ENCODE peak calls at places on chromosome 12, in four cellular contexts. Y is DND-41, N is transverse colon, D is MCF 10A. G is an unnamed sample.

GRCh38 chr12:91394903-91395302 is 212.3 kb upstream of the DCN start:
- DNase-seq in N (no peak), D (no peak), Y (no peak), G (no peak)

GRCh38 chr12:108523365-108523764 is 8.3 kb downstream of the FICD start:
- DNase-seq in D (no peak), N (no peak), Y (no peak), G (no peak)

GRCh38 chr12:121964813-121965643 is 46.6 kb downstream of the CFAP251 start:
- DNase-seq in Y (no peak), N (no peak), D (peak; percentile 20), G (no peak)

GRCh38 chr12:13452955-13453570 is 256.5 kb downstream of the EMP1 start:
- DNase-seq in D (no peak), Y (no peak), N (no peak), G (no peak)

GRCh38 chr12:106282457-106283097 is 20.0 kb upstream of the TCP11L2 start:
- DNase-seq in N (peak; percentile 57), Y (peak; percentile 18), D (peak; percentile 83), G (peak; percentile 63)

GRCh38 chr12:20367731-20368652 is at the start of gene PDE3A:
- DNase-seq in N (peak; percentile 76), Y (no peak), D (no peak), G (peak; percentile 76)

GRCh38 chr12:1799882-1800645 is 20.3 kb upstream of the LRTM2 start:
- DNase-seq in D (no peak), N (no peak), Y (no peak), G (no peak)

GRCh38 chr12:92829683-92830282 is 99.3 kb downstream of the EEA1 start:
- DNase-seq in D (no peak), Y (no peak), N (no peak), G (no peak)

GRCh38 chr12:31756977-31757420 is 28.2 kb upstream of the AMN1 start:
- DNase-seq in Y (no peak), D (peak; percentile 44), N (peak; percentile 66), G (peak; percentile 59)

GRCh38 chr12:43737646-43738045 is 20.9 kb downstream of the PUS7L start:
- DNase-seq in N (no peak), Y (no peak), D (no peak), G (no peak)

GRCh38 chr12:68932701-68933563 is at the start of gene CPM:
- DNase-seq in D (peak; percentile 31), Y (no peak), N (peak; percentile 85), G (peak; percentile 84)

GRCh38 chr12:106144847-106145246 is 6.1 kb upstream of the NUAK1 start:
- DNase-seq in Y (no peak), N (no peak), D (no peak), G (no peak)

GRCh38 chr12:89348894-89349669 is 3.2 kb downstream of the DUSP6 start:
- DNase-seq in D (no peak), N (no peak), Y (peak; percentile 57), G (no peak)

GRCh38 chr12:89101440-89101839 is 250.9 kb downstream of the DUSP6 start:
- DNase-seq in Y (peak; percentile 68), N (no peak), D (no peak), G (no peak)

GRCh38 chr12:45468751-45469615 is 253.1 kb downstream of the ANO6 start:
- DNase-seq in N (no peak), D (no peak), Y (no peak), G (no peak)

GRCh38 chr12:59615392-59616165 is 19.8 kb downstream of the SLC16A7 start:
- DNase-seq in D (no peak), N (no peak), Y (no peak), G (no peak)

GRCh38 chr12:132156145-132156709 is 12.0 kb downstream of the NOC4L start:
- DNase-seq in N (no peak), Y (no peak), D (no peak), G (no peak)

GRCh38 chr12:50185975-50186663 is 18.9 kb upstream of the CERS5 start:
- DNase-seq in D (peak; percentile 22), N (no peak), Y (no peak), G (no peak)

GRCh38 chr12:11812558-11813421 is 163.3 kb downstream of the ETV6 start:
- DNase-seq in D (no peak), N (peak; percentile 50), Y (peak; percentile 81), G (peak; percentile 42)
- TF ChIP-seq CTCF in D (no peak), N (peak; percentile 34), Y (peak; percentile 62), G (no peak)

DNA sequence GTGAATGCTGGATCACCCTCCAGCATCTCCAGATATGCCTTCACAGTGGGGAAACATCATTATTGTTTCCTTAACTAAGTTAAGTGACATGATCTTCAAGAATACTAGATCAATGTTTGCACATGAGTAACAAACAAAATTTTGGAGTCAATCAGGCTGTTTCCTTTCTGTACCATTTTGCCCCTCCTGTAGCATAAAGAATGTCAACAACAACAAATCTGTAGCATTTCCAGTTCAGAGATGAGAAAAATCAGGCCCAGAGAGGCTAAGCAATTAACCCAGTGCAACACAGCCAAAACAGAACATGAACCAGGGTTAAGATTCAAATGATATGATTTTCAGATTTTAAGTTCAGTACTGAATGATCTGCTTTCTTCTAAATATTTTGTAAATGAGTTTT is 31.7 kb downstream of the SRRM4 start:
- DNase-seq in Y (no peak), N (no peak), D (no peak), G (no peak)
- TF ChIP-seq CTCF in Y (no peak), N (no peak), D (no peak), G (no peak)

GRCh38 chr12:107317751-107318553 is 224.6 kb upstream of the CRY1 start:
- DNase-seq in N (peak; percentile 85), Y (peak; percentile 59), D (peak; percentile 92), G (peak; percentile 92)
- TF ChIP-seq CTCF in N (peak; percentile 35), Y (peak; percentile 8), D (peak; percentile 14), G (peak; percentile 63)

GRCh38 chr12:113796086-113796827 is 169.9 kb downstream of the RBM19 start:
- DNase-seq in Y (no peak), N (no peak), D (no peak), G (no peak)

GRCh38 chr12:113793250-113793649 is 172.9 kb downstream of the RBM19 start:
- DNase-seq in D (no peak), Y (no peak), N (no peak), G (no peak)

GRCh38 chr12:113792450-113792849 is 173.7 kb downstream of the RBM19 start:
- DNase-seq in D (no peak), Y (no peak), N (no peak), G (no peak)

GRCh38 chr12:113796852-113797534 is 169.1 kb downstream of the RBM19 start:
- DNase-seq in Y (no peak), D (no peak), N (no peak), G (no peak)

GRCh38 chr12:113794774-113795173 is 171.4 kb downstream of the RBM19 start:
- DNase-seq in Y (no peak), N (no peak), D (no peak), G (no peak)
- TF ChIP-seq CTCF in Y (no peak), N (no peak), D (no peak), G (no peak)

DNA sequence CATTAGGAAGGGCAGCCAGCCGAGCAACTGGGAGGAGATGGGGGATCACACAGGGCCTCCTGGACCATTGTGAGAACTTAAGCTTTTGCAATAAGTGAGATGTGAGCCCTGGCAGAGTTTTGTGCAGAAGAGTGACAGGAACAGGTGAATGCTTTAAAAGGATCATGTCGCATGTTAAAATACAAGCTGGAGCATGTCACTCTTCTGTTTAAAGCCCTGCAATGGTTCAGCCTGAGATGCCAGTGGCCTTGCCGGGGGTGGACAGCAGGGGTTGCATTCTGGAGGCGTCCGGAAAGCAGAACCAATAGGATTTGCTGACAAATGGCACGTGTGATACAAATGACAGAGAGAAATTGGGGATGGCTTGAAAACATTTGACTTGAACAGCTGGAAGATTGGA is 137.5 kb upstream of the RFLNA start:
- DNase-seq in D (no peak), Y (no peak), N (no peak), G (no peak)
- TF ChIP-seq CTCF in D (no peak), Y (no peak), N (no peak), G (no peak)

GRCh38 chr12:15208140-15208539 is 13.1 kb downstream of the RERG start:
- DNase-seq in D (peak; percentile 72), N (no peak), Y (no peak), G (peak; percentile 4)
- TF ChIP-seq CTCF in D (peak; percentile 35), N (no peak), Y (no peak), G (peak; percentile 32)

DNA sequence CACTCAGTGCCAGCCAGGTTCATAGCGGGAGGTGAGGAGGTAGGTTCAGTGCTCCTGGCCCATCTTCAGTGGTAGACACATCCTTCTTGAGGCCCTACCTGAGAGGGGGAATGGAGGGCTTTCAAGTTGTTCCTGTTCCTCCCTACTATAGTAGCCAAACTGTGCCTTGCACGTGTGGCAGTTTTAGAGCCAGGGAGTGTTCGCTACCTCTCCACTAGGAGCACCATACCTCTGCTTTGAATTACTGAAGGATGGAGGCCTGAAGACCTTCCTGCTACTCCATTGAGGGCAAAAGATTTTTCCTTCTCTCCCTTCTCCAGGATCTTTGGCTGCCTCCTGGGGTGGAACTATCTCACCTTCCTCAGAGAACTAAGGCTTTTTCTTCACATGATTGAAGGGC is 5.9 kb upstream of the ALG10 start:
- DNase-seq in Y (no peak), N (no peak), D (no peak), G (no peak)
- TF ChIP-seq CTCF in Y (no peak), N (no peak), D (no peak), G (no peak)

GRCh38 chr12:75058228-75058627 is 151.4 kb downstream of the KCNC2 start:
- DNase-seq in Y (no peak), N (no peak), D (no peak), G (no peak)
- TF ChIP-seq CTCF in Y (no peak), N (no peak), D (no peak), G (no peak)

DNA sequence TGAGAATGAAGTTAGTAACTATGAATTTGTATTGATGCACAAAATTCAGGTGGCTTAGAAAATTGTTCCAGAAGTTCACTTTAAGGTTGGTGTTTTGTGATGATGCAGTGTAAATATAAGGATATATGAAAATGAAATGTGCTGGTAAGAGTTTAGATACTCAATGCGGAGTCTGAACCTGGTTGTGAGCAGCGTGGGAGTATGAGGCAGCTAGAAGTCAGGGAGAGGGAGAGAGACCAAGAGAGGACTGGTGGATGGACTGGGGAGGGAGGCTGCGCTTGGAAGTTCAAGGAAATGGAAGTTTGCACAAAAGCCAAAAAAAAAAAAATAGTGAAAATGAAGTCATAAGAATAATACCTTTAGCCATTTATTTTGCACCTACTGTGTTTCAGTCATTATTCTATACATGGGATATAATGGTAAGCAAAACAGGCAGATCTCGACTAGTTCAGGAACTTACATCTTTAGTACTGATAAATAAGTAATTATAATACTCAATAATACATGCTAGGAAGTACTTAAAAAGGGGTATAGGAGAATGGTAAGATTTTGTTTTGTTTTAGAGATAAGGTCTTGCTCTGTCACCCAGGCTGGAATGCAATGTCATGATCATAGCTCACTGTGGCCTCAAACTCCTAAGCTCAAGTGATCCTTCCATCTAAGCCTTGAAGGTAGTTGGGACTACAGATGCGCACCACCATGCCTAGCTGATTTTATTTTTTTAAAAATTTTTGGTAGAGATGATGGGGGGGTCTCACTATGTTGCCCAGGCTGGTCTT is 10.0 kb upstream of the RAB21 start:
- DNase-seq in N (no peak), D (no peak), Y (no peak), G (no peak)
- TF ChIP-seq CTCF in N (no peak), D (no peak), Y (no peak), G (no peak)